ENCODE peak calls at places on chromosomes 3 and 15, in five cellular contexts. One of them, this sample, is unnamed.

GRCh38 chr3:115081444-115081843 is 65.6 kb downstream of the ZBTB20 start:
- DNase-seq in astrocyte of the spinal cord: no peak
- DNase-seq in immature natural killer cell: no peak
- DNase-seq in ecto neural progenitor cell: no peak
- DNase-seq in LoVo: no peak
- DNase-seq in this sample: no peak

GRCh38 chr3:10939556-10939955 is 53.0 kb upstream of the SLC6A1 start:
- DNase-seq in astrocyte of the spinal cord: no peak
- DNase-seq in immature natural killer cell: no peak
- DNase-seq in ecto neural progenitor cell: no peak
- DNase-seq in LoVo: no peak
- DNase-seq in this sample: no peak

GRCh38 chr3:46089237-46090011 is 62.1 kb upstream of the XCR1 start:
- DNase-seq in astrocyte of the spinal cord: peak
- DNase-seq in immature natural killer cell: no peak
- DNase-seq in ecto neural progenitor cell: no peak
- DNase-seq in LoVo: no peak
- DNase-seq in this sample: peak

GRCh38 chr3:194098036-194098871 is 37.7 kb upstream of the HES1 start:
- DNase-seq in astrocyte of the spinal cord: no peak
- DNase-seq in immature natural killer cell: no peak
- DNase-seq in ecto neural progenitor cell: no peak
- DNase-seq in LoVo: no peak
- DNase-seq in this sample: no peak

GRCh38 chr3:4986175-4986610 is 7.0 kb downstream of the BHLHE40 start:
- DNase-seq in astrocyte of the spinal cord: no peak
- DNase-seq in immature natural killer cell: no peak
- DNase-seq in ecto neural progenitor cell: no peak
- DNase-seq in LoVo: no peak
- DNase-seq in this sample: no peak

GRCh38 chr15:37056168-37056893 is 44.0 kb downstream of the MEIS2 start:
- DNase-seq in astrocyte of the spinal cord: no peak
- DNase-seq in immature natural killer cell: no peak
- DNase-seq in ecto neural progenitor cell: no peak
- DNase-seq in LoVo: no peak
- DNase-seq in this sample: no peak

GRCh38 chr3:137714551-137714950 is 49.6 kb upstream of the SOX14 start:
- DNase-seq in astrocyte of the spinal cord: no peak
- DNase-seq in immature natural killer cell: no peak
- DNase-seq in ecto neural progenitor cell: no peak
- DNase-seq in LoVo: no peak
- DNase-seq in this sample: no peak

GRCh38 chr3:98561727-98562521 is 30.1 kb downstream of the GPR15 start:
- DNase-seq in astrocyte of the spinal cord: peak
- DNase-seq in immature natural killer cell: no peak
- DNase-seq in ecto neural progenitor cell: no peak
- DNase-seq in LoVo: no peak
- DNase-seq in this sample: no peak